ENCODE peak calls at places on chromosomes 1 and 21, in nine cellular contexts. Z is type B pancreatic cell; M is brain microvascular endothelial cell; E is GM10248; F is lower leg skin; P is tibial nerve; X is naive thymus-derived CD4-positive, alpha-beta T cell; I is GDM1; D is cardiac septum. K is an unnamed sample.

GRCh38 chr1:226778657-226779058 is 39.6 kb upstream of the ITPKB start:
- DNase-seq in D (no peak), P (no peak), I (no peak), X (no peak), E (no peak), M (peak), F (peak), Z (no peak), K (peak)

GRCh38 chr1:159879136-159879535 is 16.7 kb upstream of the VSIG8 start:
- DNase-seq in P (no peak), E (no peak), X (no peak), D (no peak), F (no peak), M (no peak), Z (no peak), I (no peak), K (no peak)

GRCh38 chr1:7585216-7585907 is 185.7 kb upstream of the VAMP3 start:
- DNase-seq in I (no peak), D (no peak), Z (no peak), F (no peak), X (no peak), E (no peak), M (no peak), P (no peak), K (no peak)

GRCh38 chr1:102970496-102971078 is 137.7 kb downstream of the COL11A1 start:
- DNase-seq in D (no peak), E (peak), Z (no peak), X (peak), M (peak), P (peak), F (no peak), I (no peak), K (peak)

GRCh38 chr1:4695241-4695640 is 40.8 kb downstream of the AJAP1 start:
- DNase-seq in M (no peak), I (no peak), P (no peak), Z (no peak), F (no peak), E (no peak), D (no peak), X (no peak), K (no peak)

GRCh38 chr21:32807717-32808380 is 36.3 kb upstream of the PAXBP1 start:
- DNase-seq in X (no peak), F (no peak), E (no peak), M (no peak), P (no peak), Z (no peak), I (no peak), D (no peak), K (no peak)

GRCh38 chr1:199522338-199522737 is 505.2 kb upstream of the NR5A2 start:
- DNase-seq in X (no peak), P (no peak), D (no peak), M (no peak), Z (no peak), F (no peak), I (no peak), E (no peak), K (peak)

GRCh38 chr1:7248402-7248805 is 463.1 kb downstream of the CAMTA1 start:
- DNase-seq in M (no peak), Z (no peak), D (no peak), I (no peak), P (no peak), X (no peak), F (no peak), E (no peak), K (no peak)

GRCh38 chr1:211469113-211469512 is 22.8 kb downstream of the RD3 start:
- DNase-seq in I (no peak), X (no peak), M (no peak), E (no peak), Z (no peak), D (no peak), F (no peak), P (no peak), K (no peak)

GRCh38 chr1:111270781-111271463 is 19.7 kb upstream of the CHIA start:
- DNase-seq in X (peak), E (peak), D (no peak), F (no peak), P (no peak), I (no peak), M (no peak), Z (no peak), K (no peak)

GRCh38 chr1:159898527-159898926 is 1.4 kb downstream of the CFAP45 start:
- DNase-seq in X (no peak), P (no peak), M (no peak), Z (no peak), D (no peak), E (no peak), I (no peak), F (no peak), K (no peak)

GRCh38 chr1:61131716-61132115 is 49.4 kb downstream of the NFIA start:
- DNase-seq in I (no peak), Z (no peak), F (no peak), E (no peak), P (no peak), X (no peak), M (peak), D (no peak), K (no peak)

GRCh38 chr1:108082006-108082405 is 117.0 kb upstream of the VAV3 start:
- DNase-seq in F (no peak), E (no peak), D (no peak), M (no peak), X (no peak), Z (no peak), I (no peak), P (no peak), K (no peak)

GRCh38 chr21:28892550-28893111 is 100.0 kb downstream of the LTN1 start:
- DNase-seq in F (no peak), D (no peak), P (no peak), E (no peak), M (no peak), X (no peak), I (no peak), Z (no peak), K (no peak)

GRCh38 chr1:237012789-237013383 is 8.6 kb upstream of the MT1HL1 start:
- DNase-seq in I (no peak), F (no peak), E (no peak), X (no peak), D (no peak), M (peak), Z (no peak), P (no peak), K (peak)

GRCh38 chr1:53541263-53541625 is 82.0 kb downstream of the DMRTB1 start:
- DNase-seq in X (no peak), M (no peak), Z (no peak), D (no peak), I (no peak), P (no peak), F (no peak), E (no peak), K (no peak)

GRCh38 chr1:201560328-201561194 is 21.6 kb downstream of the NAV1 start:
- DNase-seq in I (no peak), X (no peak), M (no peak), D (no peak), Z (no peak), E (no peak), P (no peak), F (no peak), K (no peak)

GRCh38 chr1:201475121-201475520 is 6.1 kb upstream of the PHLDA3 start:
- DNase-seq in Z (no peak), E (no peak), M (no peak), D (no peak), P (no peak), X (no peak), I (no peak), F (no peak), K (peak)

GRCh38 chr1:246788895-246789338 is 64.7 kb downstream of the SCCPDH start:
- DNase-seq in X (no peak), E (no peak), Z (no peak), I (no peak), M (no peak), F (no peak), D (peak), P (no peak), K (no peak)

GRCh38 chr1:11649624-11650330 is 4.5 kb downstream of the FBXO2 start:
- DNase-seq in F (no peak), I (no peak), P (no peak), Z (no peak), X (no peak), M (no peak), D (no peak), E (no peak), K (no peak)

GRCh38 chr1:154969741-154970452 is 650 bp downstream of the SHC1 start:
- DNase-seq in E (no peak), F (no peak), D (no peak), P (no peak), I (no peak), Z (no peak), M (no peak), X (no peak), K (no peak)

GRCh38 chr1:210783925-210784324 is 350.0 kb downstream of the KCNH1 start:
- DNase-seq in X (no peak), F (no peak), D (no peak), M (no peak), P (no peak), E (no peak), Z (no peak), I (no peak), K (no peak)

GRCh38 chr1:244556263-244556662 is 95.2 kb downstream of the CATSPERE start:
- DNase-seq in P (no peak), I (no peak), D (no peak), E (no peak), F (no peak), X (no peak), M (no peak), Z (no peak), K (no peak)

GRCh38 chr1:75203415-75204277 is 69.5 kb downstream of the LHX8 start:
- DNase-seq in X (no peak), Z (no peak), P (peak), F (no peak), E (peak), M (peak), I (no peak), D (no peak), K (peak)

K was measured in SW480.